ENCODE peak calls at places on chromosomes 5 and 9, in six cellular contexts. One of them, this sample, is unnamed.
A peak's percentile ranks its signal among the peaks of the same experiment; 100 is the strongest.

GRCh38 chr9:6686396-6686795 is 40.9 kb upstream of the GLDC start:
- DNase-seq in heart right ventricle: peak; percentile 23
- DNase-seq in tibial artery: no peak
- DNase-seq in fibroblast of lung: peak; percentile 24
- DNase-seq in DND-41: no peak
- DNase-seq in NT2/D1: no peak
- DNase-seq in this sample: no peak

GRCh38 chr5:126866837-126867236 is 89.9 kb downstream of the LMNB1 start:
- DNase-seq in DND-41: no peak
- DNase-seq in tibial artery: no peak
- DNase-seq in heart right ventricle: no peak
- DNase-seq in fibroblast of lung: no peak
- DNase-seq in NT2/D1: no peak
- DNase-seq in this sample: no peak

GRCh38 chr5:87185838-87186237 is 81.8 kb upstream of the RASA1 start:
- DNase-seq in fibroblast of lung: no peak
- DNase-seq in DND-41: no peak
- DNase-seq in heart right ventricle: no peak
- DNase-seq in tibial artery: no peak
- DNase-seq in NT2/D1: no peak
- DNase-seq in this sample: no peak

GRCh38 chr5:97979740-97980139 is 793.7 kb upstream of the RGMB start:
- DNase-seq in tibial artery: no peak
- DNase-seq in NT2/D1: no peak
- DNase-seq in heart right ventricle: peak; percentile 27
- DNase-seq in DND-41: no peak
- DNase-seq in fibroblast of lung: peak; percentile 14
- DNase-seq in this sample: no peak

GRCh38 chr9:130329061-130329460 is 63.5 kb downstream of the HMCN2 start:
- DNase-seq in heart right ventricle: no peak
- DNase-seq in NT2/D1: no peak
- DNase-seq in tibial artery: no peak
- DNase-seq in fibroblast of lung: no peak
- DNase-seq in DND-41: no peak
- DNase-seq in this sample: no peak

GRCh38 chr9:76374702-76375543 is 19.3 kb downstream of the RFK start:
- DNase-seq in NT2/D1: peak; percentile 50
- DNase-seq in tibial artery: no peak
- DNase-seq in heart right ventricle: peak; percentile 78
- DNase-seq in fibroblast of lung: peak; percentile 95
- DNase-seq in DND-41: no peak
- DNase-seq in this sample: no peak

GRCh38 chr9:137515338-137515724 is 34.9 kb downstream of the PNPLA7 start:
- DNase-seq in fibroblast of lung: no peak
- DNase-seq in NT2/D1: no peak
- DNase-seq in tibial artery: no peak
- DNase-seq in heart right ventricle: no peak
- DNase-seq in DND-41: no peak
- DNase-seq in this sample: no peak

GRCh38 chr5:1246711-1247431 is 21.7 kb downstream of the SLC6A18 start:
- DNase-seq in NT2/D1: peak; percentile 33
- DNase-seq in tibial artery: no peak
- DNase-seq in heart right ventricle: peak; percentile 21
- DNase-seq in DND-41: peak; percentile 30
- DNase-seq in fibroblast of lung: peak; percentile 18
- DNase-seq in this sample: peak; percentile 16

GRCh38 chr5:42810905-42811590 is 644 bp downstream of the SELENOP start:
- DNase-seq in fibroblast of lung: no peak
- DNase-seq in heart right ventricle: no peak
- DNase-seq in tibial artery: no peak
- DNase-seq in DND-41: no peak
- DNase-seq in NT2/D1: no peak
- DNase-seq in this sample: no peak

GRCh38 chr5:147642666-147643065 is 132.8 kb upstream of the DPYSL3 start:
- DNase-seq in heart right ventricle: no peak
- DNase-seq in fibroblast of lung: no peak
- DNase-seq in tibial artery: no peak
- DNase-seq in DND-41: no peak
- DNase-seq in NT2/D1: no peak
- DNase-seq in this sample: no peak

GRCh38 chr5:22627029-22627428 is 226.1 kb downstream of the CDH12 start:
- DNase-seq in heart right ventricle: no peak
- DNase-seq in fibroblast of lung: no peak
- DNase-seq in DND-41: no peak
- DNase-seq in NT2/D1: no peak
- DNase-seq in tibial artery: no peak
- DNase-seq in this sample: no peak

GRCh38 chr9:114461468-114461867 is 43.8 kb downstream of the WHRN start:
- DNase-seq in DND-41: no peak
- DNase-seq in tibial artery: no peak
- DNase-seq in NT2/D1: no peak
- DNase-seq in fibroblast of lung: no peak
- DNase-seq in heart right ventricle: no peak
- DNase-seq in this sample: no peak

GRCh38 chr5:122258241-122258640 is 53.8 kb upstream of the SNCAIP start:
- DNase-seq in fibroblast of lung: no peak
- DNase-seq in heart right ventricle: no peak
- DNase-seq in tibial artery: no peak
- DNase-seq in NT2/D1: no peak
- DNase-seq in DND-41: no peak
- DNase-seq in this sample: no peak

GRCh38 chr5:174306345-174307030 is 261.0 kb downstream of the NSG2 start:
- DNase-seq in heart right ventricle: no peak
- DNase-seq in NT2/D1: no peak
- DNase-seq in fibroblast of lung: peak; percentile 51
- DNase-seq in DND-41: no peak
- DNase-seq in tibial artery: no peak
- DNase-seq in this sample: no peak

GRCh38 chr9:28341913-28342312 is 768.6 kb upstream of the C9orf72 start:
- DNase-seq in DND-41: no peak
- DNase-seq in tibial artery: no peak
- DNase-seq in fibroblast of lung: no peak
- DNase-seq in NT2/D1: no peak
- DNase-seq in heart right ventricle: no peak
- DNase-seq in this sample: no peak

GRCh38 chr5:150073677-150074076 is 12.7 kb downstream of the CSF1R start:
- DNase-seq in fibroblast of lung: no peak
- DNase-seq in NT2/D1: no peak
- DNase-seq in DND-41: no peak
- DNase-seq in heart right ventricle: no peak
- DNase-seq in tibial artery: no peak
- DNase-seq in this sample: no peak

GRCh38 chr5:173051746-173052145 is 4.4 kb upstream of the CREBRF start:
- DNase-seq in fibroblast of lung: peak; percentile 44
- DNase-seq in tibial artery: no peak
- DNase-seq in NT2/D1: no peak
- DNase-seq in heart right ventricle: no peak
- DNase-seq in DND-41: no peak
- DNase-seq in this sample: no peak

DNA sequence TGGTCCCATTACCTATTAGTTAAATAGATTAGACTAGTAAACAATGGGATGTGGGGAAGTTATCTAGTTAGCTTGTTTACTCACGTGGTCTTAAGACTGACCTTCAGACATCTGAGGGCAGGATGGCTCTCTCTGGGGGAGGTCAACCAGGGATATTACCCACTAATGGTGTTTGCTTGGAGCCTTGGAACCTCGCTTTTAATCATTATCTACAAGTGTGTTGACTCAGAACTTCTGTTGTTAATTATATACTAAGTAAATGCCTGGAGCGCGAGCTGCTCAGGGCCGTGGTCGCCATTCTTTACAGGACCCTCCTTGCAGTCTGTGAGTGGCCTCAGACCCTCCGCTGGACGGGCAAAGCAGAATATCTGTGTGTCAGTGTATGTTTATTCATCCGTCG is 48.5 kb upstream of the ZNF354A start:
- DNase-seq in fibroblast of lung: no peak
- DNase-seq in heart right ventricle: no peak
- DNase-seq in DND-41: no peak
- DNase-seq in NT2/D1: no peak
- DNase-seq in tibial artery: no peak
- DNase-seq in this sample: no peak
- H3K9me3 ChIP-seq in fibroblast of lung: no peaks in the 10 kb centered on the region
- H3K9me3 ChIP-seq in heart right ventricle: no peaks in the 10 kb centered on the region
- H3K9me3 ChIP-seq in DND-41: no peaks in the 10 kb centered on the region
- H3K9me3 ChIP-seq in NT2/D1: no peaks in the 10 kb centered on the region
- H3K9me3 ChIP-seq in tibial artery: no peaks in the 10 kb centered on the region
- H3K9me3 ChIP-seq in this sample: no peaks in the 10 kb centered on the region

DNA sequence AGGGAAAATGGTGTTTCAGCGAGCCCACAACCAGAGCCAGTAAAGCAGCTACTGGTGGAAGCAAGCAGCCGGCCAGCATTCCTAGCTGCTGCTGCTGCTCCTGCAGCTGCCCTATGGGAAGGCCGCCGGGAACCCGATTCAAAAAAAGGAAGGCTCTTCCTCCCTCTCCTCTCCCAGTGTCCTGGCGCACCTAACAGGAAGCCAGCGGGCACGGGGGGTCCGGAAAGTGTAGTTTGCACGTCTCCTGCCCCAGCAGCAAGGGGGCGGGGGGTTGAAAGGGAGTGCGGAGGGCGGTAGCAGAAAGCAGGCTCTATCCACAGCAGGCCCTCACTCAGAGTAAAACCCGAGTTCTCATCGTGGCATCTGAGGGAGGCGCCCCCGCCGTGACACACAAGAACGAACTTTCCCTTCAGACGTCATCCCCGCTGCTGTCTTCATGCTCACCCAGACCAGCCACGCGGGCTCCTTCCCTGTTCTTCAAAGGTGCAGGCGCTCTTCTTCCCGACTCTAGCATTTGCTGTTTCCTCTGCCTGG is 16.5 kb downstream of the GRXCR2 start:
- DNase-seq in heart right ventricle: peak; percentile 33
- DNase-seq in fibroblast of lung: peak; percentile 82
- DNase-seq in NT2/D1: no peak
- DNase-seq in tibial artery: peak; percentile 65
- DNase-seq in DND-41: no peak
- DNase-seq in this sample: no peak
- H3K4me3 ChIP-seq in heart right ventricle: peak overlapping the region; percentile 43
- H3K4me3 ChIP-seq in fibroblast of lung: peak overlapping the region; percentile 5
- H3K4me3 ChIP-seq in NT2/D1: peak overlapping the region; percentile 16
- H3K4me3 ChIP-seq in tibial artery: peak overlapping the region; percentile 52
- H3K4me3 ChIP-seq in DND-41: no peak overlapping the region
- H3K4me3 ChIP-seq in this sample: no peak overlapping the region

GRCh38 chr9:25537857-25538256 is 140.4 kb downstream of the TUSC1 start:
- DNase-seq in heart right ventricle: no peak
- DNase-seq in DND-41: no peak
- DNase-seq in fibroblast of lung: no peak
- DNase-seq in NT2/D1: no peak
- DNase-seq in tibial artery: no peak
- DNase-seq in this sample: no peak
- H3K9me3 ChIP-seq in heart right ventricle: no peaks in the 10 kb centered on the region
- H3K9me3 ChIP-seq in DND-41: no peaks in the 10 kb centered on the region
- H3K9me3 ChIP-seq in fibroblast of lung: no peaks in the 10 kb centered on the region
- H3K9me3 ChIP-seq in NT2/D1: no peaks in the 10 kb centered on the region
- H3K9me3 ChIP-seq in tibial artery: no peaks in the 10 kb centered on the region
- H3K9me3 ChIP-seq in this sample: no peaks in the 10 kb centered on the region

GRCh38 chr5:80146036-80146435 is 109.8 kb downstream of the SERINC5 start:
- DNase-seq in DND-41: no peak
- DNase-seq in heart right ventricle: no peak
- DNase-seq in tibial artery: no peak
- DNase-seq in NT2/D1: no peak
- DNase-seq in fibroblast of lung: no peak
- DNase-seq in this sample: no peak
- H3K4me3 ChIP-seq in DND-41: no peak overlapping the region
- H3K4me3 ChIP-seq in heart right ventricle: no peak overlapping the region
- H3K4me3 ChIP-seq in tibial artery: no peak overlapping the region
- H3K4me3 ChIP-seq in NT2/D1: no peak overlapping the region
- H3K4me3 ChIP-seq in fibroblast of lung: no peak overlapping the region
- H3K4me3 ChIP-seq in this sample: no peak overlapping the region

DNA sequence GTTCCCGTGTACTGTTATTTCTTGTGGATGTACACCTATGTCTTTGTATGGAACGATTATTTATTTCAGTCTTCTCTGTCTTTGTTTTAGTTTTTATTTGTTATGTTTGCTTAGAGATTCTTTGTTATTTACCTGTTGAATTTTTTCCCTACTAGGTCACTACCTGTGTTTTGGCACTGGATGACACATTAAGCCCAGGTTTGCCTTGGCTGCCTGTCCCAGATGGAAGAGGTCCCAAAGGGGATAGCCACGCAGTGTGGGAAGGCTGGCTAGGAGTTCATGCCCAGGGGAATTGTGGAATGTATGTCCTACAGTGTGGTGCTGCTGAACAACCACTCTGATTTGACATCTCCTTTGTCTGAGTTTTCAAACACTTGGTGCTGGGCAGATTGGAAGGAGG is 15.6 kb upstream of the SLC36A2 start:
- DNase-seq in tibial artery: no peak
- DNase-seq in DND-41: no peak
- DNase-seq in fibroblast of lung: no peak
- DNase-seq in NT2/D1: no peak
- DNase-seq in heart right ventricle: no peak
- DNase-seq in this sample: no peak
- H3K9me3 ChIP-seq in tibial artery: peaks cover 22% of the 10 kb centered on the region
- H3K9me3 ChIP-seq in DND-41: peaks cover 27% of the 10 kb centered on the region
- H3K9me3 ChIP-seq in fibroblast of lung: no peaks in the 10 kb centered on the region
- H3K9me3 ChIP-seq in NT2/D1: peaks cover 33% of the 10 kb centered on the region
- H3K9me3 ChIP-seq in heart right ventricle: peaks cover 52% of the 10 kb centered on the region
- H3K9me3 ChIP-seq in this sample: no peaks in the 10 kb centered on the region

This sample was measured in naive thymus-derived CD4-positive, alpha-beta T cell.